ENCODE peak calls at places on chromosomes 16 and 17, in nine cellular contexts. W, M, O, Y, T, P, I, X and B are unnamed samples.

GRCh38 chr16:56242740-56243139 is 51.5 kb downstream of the GNAO1 start:
- DNase-seq in O (no peak), P (no peak), Y (no peak), X (no peak), I (no peak), W (no peak), T (no peak), M (no peak), B (no peak)

GRCh38 chr16:49810769-49811315 is 45.1 kb downstream of the ZNF423 start:
- DNase-seq in I (no peak), Y (no peak), O (no peak), X (no peak), M (no peak), W (no peak), P (no peak), T (no peak), B (peak; percentile 12)

GRCh38 chr16:31215287-31216115 is 1.4 kb downstream of the PYDC1 start:
- DNase-seq in X (no peak), W (peak; percentile 66), T (peak; percentile 89), O (peak; percentile 55), M (no peak), I (peak; percentile 70), P (no peak), Y (peak; percentile 57), B (no peak)

GRCh38 chr17:34650361-34650760 is 71.0 kb downstream of the TMEM132E start:
- DNase-seq in W (no peak), P (no peak), T (no peak), Y (no peak), I (no peak), M (no peak), O (no peak), X (no peak), B (no peak)

GRCh38 chr17:44546711-44547606 is 10.3 kb upstream of the FZD2 start:
- DNase-seq in P (no peak), M (no peak), W (no peak), I (no peak), X (no peak), Y (peak; percentile 64), T (no peak), O (peak; percentile 73), B (no peak)

GRCh38 chr16:79723583-79724168 is 123.1 kb upstream of the MAF start:
- DNase-seq in P (no peak), I (no peak), X (no peak), T (peak; percentile 11), W (no peak), Y (no peak), O (no peak), M (no peak), B (peak; percentile 5)

GRCh38 chr17:19014628-19015215 is 10.2 kb upstream of the FAM83G start:
- DNase-seq in I (peak; percentile 49), Y (no peak), M (no peak), X (no peak), T (no peak), P (no peak), O (no peak), W (no peak), B (no peak)

GRCh38 chr17:3964203-3965122 is at the start of gene ATP2A3:
- DNase-seq in W (peak; percentile 28), M (no peak), I (peak; percentile 88), Y (no peak), T (peak; percentile 52), O (no peak), P (no peak), X (no peak), B (no peak)

GRCh38 chr17:75087558-75088453 is at the start of gene SLC16A5:
- DNase-seq in Y (no peak), P (no peak), I (peak; percentile 94), M (peak; percentile 68), X (peak; percentile 56), T (peak; percentile 95), O (peak; percentile 55), W (peak; percentile 98), B (peak; percentile 65)

GRCh38 chr17:79940381-79941087 is 95.1 kb downstream of the TBC1D16 start:
- DNase-seq in W (no peak), P (no peak), M (no peak), O (no peak), X (no peak), T (peak; percentile 7), I (peak; percentile 45), Y (no peak), B (no peak)

GRCh38 chr17:61634942-61635538 is 44.0 kb upstream of the NACA2 start:
- DNase-seq in W (no peak), P (no peak), I (no peak), T (no peak), Y (no peak), X (no peak), M (no peak), O (no peak), B (no peak)

GRCh38 chr17:76248013-76248782 is 7.9 kb upstream of the RNF157 start:
- DNase-seq in O (no peak), T (no peak), W (no peak), X (no peak), Y (peak; percentile 43), P (no peak), I (no peak), M (no peak), B (no peak)
- TF ChIP-seq CTCF in O (no peak), T (no peak), W (peak; percentile 16), X (peak; percentile 6), Y (peak; percentile 65), P (peak; percentile 32), I (no peak), M (peak; percentile 4), B (no peak)

GRCh38 chr16:5025171-5025632 is 8.5 kb downstream of the NAGPA start:
- DNase-seq in W (peak; percentile 28), O (no peak), P (no peak), X (no peak), Y (no peak), I (no peak), T (peak; percentile 85), M (no peak), B (peak; percentile 26)
- TF ChIP-seq CTCF in W (peak; percentile 11), O (peak; percentile 22), P (peak; percentile 50), X (peak; percentile 19), Y (peak; percentile 28), I (no peak), T (peak; percentile 45), M (peak; percentile 61), B (no peak)

DNA sequence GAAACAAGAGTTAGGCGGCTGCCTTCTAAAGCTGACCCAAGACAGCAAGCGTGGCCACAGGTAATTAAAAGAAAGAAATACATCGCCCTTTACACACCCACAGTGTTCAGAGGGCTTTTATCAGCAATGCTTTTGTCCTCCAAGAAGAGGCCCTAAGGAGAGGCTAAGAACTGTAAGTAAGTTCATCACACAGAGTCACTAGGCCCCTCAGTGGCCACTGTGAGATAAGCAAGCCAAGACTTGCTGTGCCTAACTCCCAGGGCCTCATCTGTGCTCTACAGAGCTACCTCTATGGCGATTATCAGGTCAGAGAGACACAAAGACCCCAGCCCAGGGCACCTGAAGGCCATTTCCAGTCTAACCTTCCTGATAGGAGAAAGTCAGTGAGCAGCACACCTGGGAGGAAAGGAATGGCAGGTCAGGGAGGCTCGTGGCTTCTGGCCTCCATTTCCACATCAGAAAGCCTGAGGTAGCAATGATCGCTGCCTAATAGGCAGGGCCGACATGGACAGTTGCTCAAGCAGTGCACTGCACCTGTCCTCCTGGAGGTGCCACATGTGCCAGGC is 545.2 kb upstream of the CDH11 start:
- DNase-seq in T (no peak), X (no peak), M (no peak), I (no peak), Y (peak; percentile 24), P (no peak), O (peak; percentile 28), W (no peak), B (no peak)
- TF ChIP-seq CTCF in T (no peak), X (peak; percentile 14), M (peak; percentile 29), I (no peak), Y (peak; percentile 36), P (peak; percentile 22), O (no peak), W (no peak), B (peak; percentile 26)

GRCh38 chr16:3098459-3099394 is at the start of gene ZSCAN10:
- DNase-seq in W (no peak), Y (no peak), X (no peak), I (peak; percentile 57), T (peak; percentile 75), M (no peak), O (no peak), P (no peak), B (no peak)

GRCh38 chr16:3094289-3095027 is 4.6 kb downstream of the ZSCAN10 start:
- DNase-seq in I (peak; percentile 37), X (no peak), T (peak; percentile 62), O (peak; percentile 23), M (no peak), Y (peak; percentile 54), W (peak; percentile 46), P (no peak), B (no peak)

GRCh38 chr16:3096362-3096761 is 2.7 kb downstream of the ZSCAN10 start:
- DNase-seq in Y (no peak), I (peak; percentile 33), P (no peak), W (no peak), O (no peak), X (no peak), T (no peak), M (no peak), B (no peak)

GRCh38 chr16:3097266-3097665 is 1.8 kb downstream of the ZSCAN10 start:
- DNase-seq in P (no peak), T (no peak), W (no peak), Y (no peak), I (peak; percentile 36), O (no peak), X (no peak), M (no peak), B (no peak)

GRCh38 chr16:3095869-3096268 is 3.2 kb downstream of the ZSCAN10 start:
- DNase-seq in W (no peak), I (peak; percentile 63), O (no peak), Y (peak; percentile 18), P (no peak), T (no peak), X (no peak), M (no peak), B (no peak)
- TF ChIP-seq CTCF in W (no peak), I (no peak), O (peak; percentile 16), Y (peak; percentile 33), P (no peak), T (no peak), X (peak; percentile 21), M (no peak), B (peak; percentile 46)

DNA sequence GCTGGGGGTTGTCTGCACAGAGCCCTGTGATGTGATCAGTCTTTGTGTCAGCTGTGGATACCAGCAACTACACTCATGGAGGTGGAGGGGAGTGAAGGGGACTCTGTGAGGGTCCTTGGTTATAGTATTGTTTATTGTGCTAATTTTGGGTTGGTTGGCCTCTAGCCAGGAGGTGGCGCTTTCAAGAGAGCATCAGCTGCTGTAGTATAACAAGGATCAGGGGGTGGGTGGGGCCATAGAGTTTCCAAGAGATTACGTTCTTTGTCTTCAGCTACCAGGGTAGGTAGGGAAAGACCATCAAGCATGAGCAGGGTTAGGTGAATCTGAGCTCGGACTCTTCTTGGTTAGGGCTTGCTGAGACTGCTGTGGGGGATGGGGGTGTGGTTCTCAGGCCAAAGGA is 97.1 kb upstream of the HS3ST3A1 start:
- DNase-seq in M (no peak), W (no peak), P (no peak), X (no peak), I (no peak), T (peak; percentile 49), O (no peak), Y (no peak), B (no peak)
- TF ChIP-seq CTCF in M (no peak), W (no peak), P (no peak), X (no peak), I (no peak), T (no peak), O (no peak), Y (peak; percentile 9), B (no peak)

GRCh38 chr17:68288804-68289203 is 2.1 kb downstream of the SLC16A6 start:
- DNase-seq in M (no peak), I (no peak), W (no peak), Y (no peak), P (no peak), X (no peak), T (no peak), O (no peak), B (no peak)
- TF ChIP-seq CTCF in M (no peak), I (no peak), W (no peak), Y (no peak), P (no peak), X (no peak), T (no peak), O (no peak), B (no peak)